ENCODE peak calls at places on chromosome 11, in five cellular contexts. H is IMR-90, R is PC-3, P is neuronal stem cell, N is fibroblast of lung. D is an unnamed sample. For H3K36me3, the result is how much of the 10 kb centered on the place peaks cover.

GRCh38 chr11:114160884-114161283 is 101.4 kb downstream of the ZBTB16 start:
- DNase-seq in P (no peak), R (no peak), H (no peak), N (no peak), D (no peak)

GRCh38 chr11:34866375-34866774 is 49.8 kb downstream of the APIP start:
- DNase-seq in R (no peak), H (peak), P (no peak), N (no peak), D (no peak)

GRCh38 chr11:114165326-114166230 is 106.1 kb downstream of the ZBTB16 start:
- DNase-seq in P (no peak), N (no peak), H (no peak), R (no peak), D (no peak)

GRCh38 chr11:131275580-131275979 is 94.8 kb upstream of the NTM start:
- DNase-seq in N (no peak), H (no peak), R (no peak), P (peak), D (no peak)

GRCh38 chr11:14334893-14335292 is 24.1 kb downstream of the RRAS2 start:
- DNase-seq in N (no peak), P (no peak), H (no peak), R (no peak), D (no peak)

GRCh38 chr11:86431258-86431657 is 56.6 kb downstream of the CCDC81 start:
- DNase-seq in N (no peak), P (no peak), R (no peak), H (no peak), D (no peak)

GRCh38 chr11:123429851-123430735 is at the start of gene GRAMD1B:
- DNase-seq in H (peak), N (peak), R (peak), P (peak), D (peak)

GRCh38 chr11:109971184-109971523 is 122.0 kb upstream of the ZC3H12C start:
- DNase-seq in P (no peak), N (peak), H (peak), R (peak), D (peak)

GRCh38 chr11:70210516-70210915 is 7.4 kb downstream of the FADD start:
- DNase-seq in R (no peak), P (no peak), N (peak), H (no peak), D (no peak)

GRCh38 chr11:1237128-1237580 is 14.3 kb downstream of the MUC5B start:
- DNase-seq in N (no peak), R (peak), H (no peak), P (no peak), D (no peak)

GRCh38 chr11:4048340-4048739 is 46.3 kb upstream of the RRM1 start:
- DNase-seq in P (no peak), H (peak), N (peak), R (no peak), D (no peak)

GRCh38 chr11:73539506-73540084 is 58.3 kb downstream of the FAM168A start:
- DNase-seq in R (no peak), N (no peak), P (no peak), H (no peak), D (no peak)

GRCh38 chr11:61080526-61080925 is 21.8 kb upstream of the CD5 start:
- DNase-seq in H (no peak), R (no peak), P (no peak), N (no peak), D (no peak)

GRCh38 chr11:134916421-134916820 is 504.4 kb upstream of the B3GAT1 start:
- DNase-seq in H (no peak), R (no peak), N (no peak), P (no peak), D (no peak)

DNA sequence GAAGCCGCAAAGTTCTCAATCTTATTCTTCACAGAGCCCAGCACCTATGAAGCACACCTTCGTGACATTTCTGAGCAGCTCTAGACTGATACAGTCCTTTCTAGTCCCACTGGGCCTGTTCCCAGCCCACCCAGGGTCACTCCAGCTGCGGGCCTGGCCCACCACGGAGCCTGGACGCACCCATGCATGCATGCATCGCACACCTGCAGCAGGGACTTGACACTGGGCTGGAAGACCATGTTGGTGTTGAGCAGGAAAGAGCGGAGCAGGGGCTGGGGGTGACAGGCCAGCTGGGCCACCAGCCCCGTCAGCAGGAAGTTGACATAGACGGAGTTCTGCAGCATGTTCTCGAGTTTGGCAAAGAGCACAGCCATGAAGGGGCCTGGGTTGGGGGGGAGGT is 9.2 kb downstream of the C11orf42 start:
- DNase-seq in N (no peak), P (no peak), R (no peak), H (no peak), D (no peak)
- H3K36me3 ChIP-seq in N (under half), P (half or more), R (under half), H (under half), D (under half)

DNA sequence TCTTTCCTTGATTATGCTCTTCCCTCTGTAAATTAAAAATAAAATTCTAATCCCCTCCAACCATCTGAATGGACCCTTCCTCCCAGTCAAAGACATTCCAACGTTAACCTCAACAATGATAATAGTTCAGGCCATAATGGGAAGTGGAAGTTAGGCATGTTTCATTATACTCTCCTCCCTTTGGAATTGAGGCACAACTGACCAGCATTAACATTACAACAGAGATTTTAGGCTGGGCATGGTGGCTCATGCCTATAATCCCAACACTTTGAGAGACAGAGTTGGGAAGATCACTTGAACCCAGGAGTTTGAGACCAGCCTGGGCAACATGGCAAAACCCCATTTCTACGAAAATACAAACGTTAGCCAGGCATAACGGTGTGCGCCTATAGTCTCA is 2.4 kb upstream of the CTSF start:
- DNase-seq in P (no peak), R (no peak), N (no peak), H (no peak), D (no peak)
- H3K9ac ChIP-seq in P (no peak), R (no peak), N (no peak), H (no peak), D (no peak)

DNA sequence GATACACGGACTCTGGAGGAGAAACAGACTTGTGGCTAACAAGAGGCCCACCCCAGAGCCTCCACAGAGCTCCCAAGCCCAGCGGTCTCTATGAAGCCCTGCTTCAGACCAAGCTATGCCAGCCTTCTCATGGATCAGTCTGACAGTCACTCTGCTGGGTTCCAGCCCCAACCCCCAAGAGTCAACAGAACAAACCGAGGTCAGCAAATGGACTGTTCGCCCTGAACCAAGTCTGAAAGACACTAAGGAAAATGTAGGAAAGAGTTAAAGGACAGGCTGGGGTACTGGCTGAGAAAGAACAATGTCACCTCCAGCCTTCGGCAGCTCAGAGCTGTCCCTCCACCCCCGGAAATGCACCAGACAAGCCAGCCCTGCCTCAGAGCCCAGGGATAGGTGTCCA is 3.9 kb downstream of the ARFGAP2 start:
- DNase-seq in N (no peak), R (no peak), H (no peak), P (no peak), D (no peak)
- H3K36me3 ChIP-seq in N (under half), R (under half), H (half or more), P (half or more), D (half or more)

DNA sequence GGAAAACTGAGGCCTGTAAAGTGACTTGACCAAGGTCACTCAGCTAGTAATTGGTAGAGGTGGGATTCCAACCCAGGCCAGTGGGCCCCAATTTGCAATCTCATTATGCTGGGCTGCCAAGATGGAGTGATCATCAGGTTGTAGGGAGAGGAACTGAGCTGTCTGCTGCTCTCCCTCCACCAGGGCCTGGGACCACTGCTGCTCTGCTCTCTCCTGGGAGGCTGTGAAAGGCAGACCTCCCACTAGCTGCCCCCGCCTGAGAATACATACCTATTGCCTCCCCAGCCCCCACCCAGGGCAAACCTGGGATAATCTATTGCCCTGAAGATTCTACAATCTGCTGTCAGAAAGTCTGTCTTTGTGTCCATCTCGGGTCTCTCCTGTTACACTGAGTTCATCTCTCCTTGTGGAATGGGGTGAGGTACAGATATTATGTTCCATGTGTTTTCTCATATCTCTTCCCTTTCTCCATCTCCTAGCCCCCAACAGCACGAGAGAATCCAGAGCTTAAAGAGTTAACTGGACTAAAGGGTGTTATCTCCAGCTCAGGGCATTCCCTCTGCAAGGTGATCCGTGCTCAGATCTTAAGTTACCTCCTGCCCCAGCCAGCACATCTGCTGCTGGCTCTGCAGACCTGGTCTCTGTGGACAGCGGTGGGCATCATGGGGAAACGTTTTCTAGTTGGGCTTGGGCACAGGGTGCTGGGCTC is 5.6 kb downstream of the NECTIN1 start:
- DNase-seq in N (no peak), R (no peak), H (no peak), P (no peak), D (no peak)
- H3K9ac ChIP-seq in N (no peak), R (no peak), H (no peak), P (no peak), D (no peak)

DNA sequence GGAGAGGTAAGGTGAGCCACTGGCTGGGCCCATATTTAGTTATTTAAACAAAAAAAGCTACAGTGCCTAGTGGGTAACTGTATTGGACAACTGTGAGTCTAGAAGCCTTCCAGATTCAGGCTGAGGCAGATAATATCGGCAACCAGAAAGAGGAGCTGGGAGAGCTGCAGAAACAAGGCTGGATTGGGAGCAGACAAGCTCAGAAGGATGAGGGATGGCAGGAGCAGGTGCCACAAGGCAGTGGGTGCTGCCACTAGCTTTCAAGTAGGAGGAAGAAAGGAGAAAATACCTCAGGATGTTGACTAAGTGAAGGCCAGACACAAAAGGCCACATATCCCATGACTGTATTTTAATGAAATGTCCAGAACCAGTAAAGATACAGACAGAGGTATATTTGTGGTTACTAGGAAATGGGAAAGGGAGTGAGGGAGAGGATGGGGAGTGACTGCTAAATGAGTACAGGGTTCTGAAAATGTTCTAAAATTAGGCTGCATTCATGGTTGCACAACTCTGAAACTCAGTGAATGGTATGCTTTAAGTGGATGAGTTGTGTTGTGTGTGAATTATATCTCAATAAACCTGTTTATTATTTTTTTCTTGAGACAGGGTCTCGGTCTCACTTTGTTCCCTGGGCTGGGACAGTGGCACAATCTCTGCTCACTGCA is 11.8 kb upstream of the RAPSN start:
- DNase-seq in P (no peak), N (peak), H (peak), R (no peak), D (no peak)
- H3K36me3 ChIP-seq in P (under half), N (under half), H (under half), R (under half), D (under half)

GRCh38 chr11:64245797-64246623 is 733 bp downstream of the PPP1R14B start:
- DNase-seq in H (peak), R (peak), N (peak), P (no peak), D (no peak)

GRCh38 chr11:64248578-64248977 is 1.8 kb upstream of the PPP1R14B start:
- DNase-seq in N (no peak), H (no peak), P (no peak), R (no peak), D (no peak)

GRCh38 chr11:64247729-64248531 is 1.2 kb upstream of the PPP1R14B start:
- DNase-seq in R (no peak), P (no peak), H (no peak), N (no peak), D (no peak)

GRCh38 chr11:64245401-64245796 is 1.3 kb downstream of the PPP1R14B start:
- DNase-seq in P (no peak), H (no peak), N (no peak), R (peak), D (no peak)

DNA sequence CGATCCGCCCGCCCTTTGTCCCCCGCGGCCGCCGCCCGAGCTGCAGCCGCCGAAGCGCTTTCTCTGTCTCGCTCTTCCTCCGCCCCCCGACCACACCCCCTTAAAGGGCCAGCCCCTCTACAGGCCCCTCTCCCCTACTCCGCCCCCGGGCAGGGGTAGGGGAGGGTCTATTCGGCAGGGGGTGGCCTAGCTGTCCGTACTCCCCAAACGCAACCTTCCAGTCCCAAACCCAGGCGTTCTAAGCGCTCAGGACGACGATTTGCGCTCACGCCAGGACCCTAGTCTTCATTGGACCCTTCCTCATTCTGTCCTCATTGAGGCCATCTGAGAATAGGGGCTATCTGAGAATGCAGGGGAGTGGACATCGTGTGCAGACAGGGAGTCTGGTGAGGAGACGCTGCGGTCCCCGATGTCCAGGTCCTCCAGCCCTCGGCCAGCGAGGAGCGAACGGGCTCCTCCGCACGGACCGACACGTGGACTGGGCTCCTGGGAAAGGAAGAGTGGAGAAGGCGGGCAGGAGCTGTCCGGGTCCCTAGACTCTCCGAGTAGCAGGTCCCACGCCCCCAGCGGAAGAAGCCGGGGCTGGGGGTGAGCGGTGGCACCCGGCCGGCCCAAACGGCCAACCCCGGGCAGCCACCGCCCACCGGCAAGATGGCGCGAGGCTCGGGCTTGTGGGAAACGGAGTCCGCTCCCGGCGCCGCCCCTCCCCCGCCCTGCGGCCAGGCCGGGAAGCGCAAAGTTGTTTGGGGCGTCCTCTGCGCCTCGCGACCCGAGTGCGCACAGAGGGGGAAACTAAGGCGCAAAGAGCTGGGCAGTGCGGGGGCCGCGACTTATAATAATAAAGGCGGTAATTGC is at the start of gene PPP1R14B:
- DNase-seq in P (peak), H (peak), R (peak), N (peak), D (no peak)
- H3K9ac ChIP-seq in P (peak), H (peak), R (peak), N (peak), D (peak)

GRCh38 chr11:76459299-76459698 is 14.5 kb downstream of the EMSY start:
- DNase-seq in N (no peak), H (no peak), R (peak), P (no peak), D (no peak)

GRCh38 chr11:76456571-76456970 is 11.8 kb downstream of the EMSY start:
- DNase-seq in P (no peak), H (no peak), R (no peak), N (peak), D (no peak)

GRCh38 chr11:76459846-76460245 is 15.0 kb downstream of the EMSY start:
- DNase-seq in H (no peak), N (no peak), R (no peak), P (no peak), D (no peak)

GRCh38 chr11:76466666-76467065 is 21.8 kb downstream of the EMSY start:
- DNase-seq in H (no peak), R (no peak), P (no peak), N (no peak), D (no peak)

DNA sequence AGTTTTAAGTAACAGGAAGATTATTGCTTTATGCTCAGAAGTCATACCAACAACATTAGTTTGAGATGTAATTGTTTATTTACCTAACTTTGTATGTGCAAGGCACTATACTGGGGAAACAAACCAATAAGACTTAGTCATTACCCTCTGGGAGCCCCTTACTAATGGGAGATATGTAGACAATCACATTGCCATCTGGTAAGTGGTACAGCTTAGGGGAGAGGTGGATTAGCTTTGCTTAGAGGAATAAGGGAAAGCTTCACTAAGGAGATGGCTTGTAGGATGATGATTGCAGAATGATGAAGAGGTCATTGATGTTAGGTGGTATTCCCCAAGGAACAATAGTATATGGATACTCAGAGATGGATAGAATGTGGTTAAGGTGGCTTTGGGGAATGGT is 17.5 kb downstream of the EMSY start:
- DNase-seq in N (no peak), P (no peak), R (no peak), H (peak), D (no peak)
- H3K36me3 ChIP-seq in N (under half), P (half or more), R (under half), H (under half), D (under half)

GRCh38 chr11:11446967-11447366 is 93.9 kb upstream of the CSNK2A3 start:
- DNase-seq in N (no peak), P (no peak), H (no peak), R (no peak), D (no peak)

GRCh38 chr11:11445441-11446185 is 92.6 kb upstream of the CSNK2A3 start:
- DNase-seq in H (no peak), P (no peak), R (no peak), N (no peak), D (no peak)

GRCh38 chr11:11448626-11449025 is 95.6 kb upstream of the CSNK2A3 start:
- DNase-seq in H (no peak), N (no peak), P (no peak), R (no peak), D (no peak)

GRCh38 chr11:11444800-11445126 is 91.7 kb upstream of the CSNK2A3 start:
- DNase-seq in P (no peak), H (no peak), N (no peak), R (no peak), D (no peak)

DNA sequence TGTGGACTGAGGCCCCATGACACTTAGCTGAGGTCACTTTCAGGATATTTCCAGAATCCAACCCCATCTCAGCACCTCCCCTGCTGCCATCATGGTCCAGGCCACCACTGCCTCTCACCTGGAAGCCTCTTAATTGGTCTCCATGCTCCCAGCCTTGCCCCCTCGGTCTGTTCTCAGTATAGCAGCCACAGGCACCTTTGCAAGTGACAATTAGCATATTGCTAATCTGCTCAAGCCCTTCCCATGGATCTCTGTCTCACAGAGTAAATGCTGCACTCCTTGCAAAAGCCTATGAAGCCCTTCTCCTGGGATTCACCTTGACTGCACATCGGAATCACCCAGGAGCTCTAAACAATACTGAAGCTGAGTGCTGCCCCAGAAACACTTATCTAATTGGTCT is 93.5 kb upstream of the CSNK2A3 start:
- DNase-seq in R (no peak), H (no peak), P (no peak), N (no peak), D (no peak)
- H3K9ac ChIP-seq in R (no peak), H (no peak), P (no peak), N (no peak), D (no peak)

GRCh38 chr11:68472778-68473177 is 12.2 kb downstream of the PPP6R3 start:
- DNase-seq in R (no peak), P (no peak), H (no peak), N (no peak), D (no peak)
- H3K36me3 ChIP-seq in R (under half), P (half or more), H (under half), N (under half), D (half or more)

GRCh38 chr11:66987158-66987620 is 12.1 kb downstream of the C11orf86 start:
- DNase-seq in N (no peak), P (no peak), R (no peak), H (no peak), D (no peak)
- H3K9ac ChIP-seq in N (no peak), P (no peak), R (no peak), H (no peak), D (no peak)

D was measured in SK-N-MC.